ENCODE peak calls at places on chromosomes 13 and 19, in seven cellular contexts. B is K562, K is GM12878, C is GM12891, X is H1, F is HepG2, V is SK-N-SH. S is an unnamed sample.

GRCh38 chr19:58571575-58571947 is 1.6 kb downstream of the MZF1 start:
- DNase-seq in B (no peak), V (no peak), X (no peak), F (no peak), C (no peak), K (no peak), S (no peak)

GRCh38 chr13:79810671-79811070 is 329.7 kb downstream of the NDFIP2 start:
- DNase-seq in V (no peak), F (no peak), C (no peak), B (no peak), K (no peak), X (no peak), S (no peak)

GRCh38 chr19:53503126-53503525 is 34.8 kb upstream of the ZNF331 start:
- DNase-seq in V (no peak), C (no peak), K (no peak), F (no peak), B (no peak), X (no peak), S (no peak)

GRCh38 chr19:58361900-58362271 is 665 bp downstream of the ZNF497 start:
- DNase-seq in V (peak), K (no peak), C (peak), B (peak), F (peak), X (no peak), S (peak)

GRCh38 chr19:4449022-4449825 is 8.4 kb downstream of the UBXN6 start:
- DNase-seq in F (no peak), K (no peak), X (no peak), B (peak), C (peak), V (peak), S (no peak)

GRCh38 chr19:51799311-51799997 is 4.5 kb downstream of the FPR3 start:
- DNase-seq in B (peak), C (no peak), V (peak), K (no peak), X (no peak), F (peak), S (no peak)

GRCh38 chr19:6947745-6948144 is 60.4 kb downstream of the ADGRE1 start:
- DNase-seq in F (peak), C (peak), B (no peak), K (peak), X (no peak), V (no peak), S (peak)

GRCh38 chr13:42247883-42248282 is 24.1 kb upstream of the AKAP11 start:
- DNase-seq in C (no peak), K (no peak), V (no peak), F (no peak), X (no peak), B (no peak), S (no peak)

GRCh38 chr19:10891360-10892108 is 20.2 kb downstream of the CARM1 start:
- DNase-seq in B (no peak), K (no peak), X (no peak), F (no peak), V (no peak), C (no peak), S (no peak)

GRCh38 chr13:35785563-35786327 is 309.3 kb upstream of the MAB21L1 start:
- DNase-seq in B (no peak), F (no peak), K (no peak), C (no peak), X (no peak), V (peak), S (no peak)

GRCh38 chr19:45262570-45262969 is 11.5 kb downstream of the MARK4 start:
- DNase-seq in F (no peak), C (no peak), B (no peak), K (no peak), X (no peak), V (no peak), S (no peak)

GRCh38 chr13:80989770-80990169 is 648.8 kb upstream of the SPRY2 start:
- DNase-seq in F (no peak), X (no peak), V (no peak), B (no peak), K (no peak), C (no peak), S (no peak)

GRCh38 chr13:111906816-111907215 is 160.1 kb upstream of the SOX1 start:
- DNase-seq in V (no peak), X (peak), F (no peak), K (no peak), B (no peak), C (no peak), S (no peak)

GRCh38 chr19:46162731-46163130 is 14.7 kb downstream of the IGFL2 start:
- DNase-seq in V (no peak), F (no peak), C (no peak), B (no peak), X (no peak), K (no peak), S (no peak)

GRCh38 chr19:31350693-31351211 is 1.5 kb upstream of the TSHZ3 start:
- DNase-seq in X (peak), C (no peak), V (peak), B (peak), K (no peak), F (no peak), S (no peak)

GRCh38 chr13:80945328-80945727 is 604.4 kb upstream of the SPRY2 start:
- DNase-seq in B (no peak), K (no peak), F (peak), V (peak), X (no peak), C (no peak), S (no peak)

GRCh38 chr19:38734426-38735256 is 9.6 kb downstream of the CAPN12 start:
- DNase-seq in K (peak), B (no peak), X (no peak), V (no peak), C (no peak), F (no peak), S (no peak)

GRCh38 chr19:16931306-16931705 is 42.5 kb downstream of the F2RL3 start:
- DNase-seq in F (no peak), V (no peak), B (no peak), X (no peak), C (no peak), K (no peak), S (no peak)

GRCh38 chr13:112868308-112868707 is 100.7 kb upstream of the MCF2L start:
- DNase-seq in V (no peak), K (no peak), C (no peak), B (no peak), X (no peak), F (no peak), S (no peak)

GRCh38 chr19:35395762-35396199 is 24.9 kb downstream of the GPR42 start:
- DNase-seq in X (no peak), B (no peak), K (no peak), F (peak), V (peak), C (no peak), S (no peak)

GRCh38 chr19:17091758-17092333 is 16.3 kb downstream of the MYO9B start:
- DNase-seq in X (no peak), K (no peak), V (no peak), F (no peak), B (peak), C (peak), S (no peak)

GRCh38 chr19:35027851-35028599 is 2.2 kb upstream of the SCN1B start:
- DNase-seq in V (no peak), K (no peak), F (no peak), C (no peak), X (no peak), B (no peak), S (no peak)

GRCh38 chr13:26693749-26694463 is 66.7 kb downstream of the GPR12 start:
- DNase-seq in X (no peak), F (no peak), K (no peak), B (no peak), C (no peak), V (no peak), S (no peak)

GRCh38 chr19:45322744-45323281 is at the start of gene CKM:
- DNase-seq in C (no peak), V (no peak), F (no peak), B (no peak), K (no peak), X (no peak), S (no peak)

GRCh38 chr19:44757057-44757734 is 8.7 kb downstream of the BCL3 start:
- DNase-seq in C (no peak), K (no peak), B (peak), V (peak), F (no peak), X (peak), S (no peak)

GRCh38 chr19:55563261-55563690 is 17.4 kb downstream of the ZNF579 start:
- DNase-seq in B (no peak), K (no peak), X (no peak), C (no peak), V (peak), F (no peak), S (no peak)

GRCh38 chr13:97175041-97175440 is 47.1 kb upstream of the MBNL2 start:
- DNase-seq in X (no peak), C (no peak), B (no peak), V (no peak), K (no peak), F (no peak), S (no peak)

GRCh38 chr13:28557725-28558124 is 62.8 kb upstream of the FLT1 start:
- DNase-seq in B (no peak), X (no peak), K (no peak), F (no peak), C (no peak), V (no peak), S (no peak)

GRCh38 chr19:9705836-9706235 is 30.9 kb upstream of the ZNF562 start:
- DNase-seq in V (no peak), F (no peak), C (no peak), X (no peak), B (no peak), K (no peak), S (no peak)

GRCh38 chr19:45601524-45602522 is at the start of gene GPR4:
- DNase-seq in V (peak), K (no peak), X (peak), B (peak), C (no peak), F (no peak), S (no peak)

GRCh38 chr19:7529246-7529600 is 6.3 kb upstream of the PNPLA6 start:
- DNase-seq in B (no peak), X (no peak), F (no peak), V (no peak), C (no peak), K (no peak), S (no peak)

GRCh38 chr19:7391218-7391670 is 42.5 kb downstream of the ARHGEF18 start:
- DNase-seq in B (no peak), F (peak), X (no peak), C (no peak), V (no peak), K (no peak), S (no peak)

GRCh38 chr13:47135800-47136658 is 239.2 kb upstream of the HTR2A start:
- DNase-seq in C (no peak), K (no peak), B (no peak), V (no peak), X (no peak), F (no peak), S (no peak)

GRCh38 chr13:47134939-47135489 is 238.2 kb upstream of the HTR2A start:
- DNase-seq in C (no peak), K (no peak), F (no peak), V (no peak), X (no peak), B (no peak), S (no peak)

GRCh38 chr13:47136659-47136975 is 239.8 kb upstream of the HTR2A start:
- DNase-seq in V (no peak), X (no peak), B (no peak), K (no peak), F (no peak), C (no peak), S (no peak)

GRCh38 chr13:47133024-47133445 is 236.2 kb upstream of the HTR2A start:
- DNase-seq in B (no peak), C (no peak), F (no peak), X (no peak), V (no peak), K (no peak), S (no peak)
- TF ChIP-seq TAF1 in B (no peak), C (no peak), F (no peak), X (no peak), V (no peak), K (no peak), S (no peak)

GRCh38 chr13:93320942-93321341 is 94.3 kb downstream of the GPC6 start:
- DNase-seq in K (no peak), B (no peak), X (no peak), F (no peak), C (no peak), V (no peak), S (no peak)
- TF ChIP-seq POLR2AphosphoS5 in K (no peak), B (no peak), X (no peak), F (no peak), C (no peak), V (no peak), S (no peak)

DNA sequence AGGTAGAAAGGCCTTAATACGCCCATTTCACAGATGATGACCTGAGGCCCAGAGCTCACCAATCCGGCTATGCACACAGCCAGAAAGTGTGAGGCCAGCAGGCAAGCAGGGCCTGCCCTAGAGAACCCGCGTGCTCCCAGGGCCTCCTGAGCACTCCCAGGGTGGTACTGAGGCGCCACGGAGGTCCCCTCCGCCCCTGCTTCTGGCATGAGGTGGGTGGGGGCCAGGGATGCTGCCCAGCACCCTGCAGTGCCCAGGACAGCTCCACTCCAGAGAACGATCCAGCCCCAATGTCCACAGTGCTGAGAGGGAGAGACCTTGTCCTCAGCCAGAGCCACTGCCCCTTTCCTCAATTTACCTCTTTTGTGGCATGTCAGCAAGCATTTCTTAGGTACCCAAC is 13.9 kb downstream of the SGTA start:
- DNase-seq in X (no peak), K (no peak), C (no peak), F (no peak), B (no peak), V (no peak), S (no peak)
- TF ChIP-seq TAF1 in X (no peak), K (no peak), C (no peak), F (no peak), B (no peak), V (no peak), S (no peak)

GRCh38 chr13:105998233-105998550 is 537.3 kb downstream of the EFNB2 start:
- DNase-seq in B (no peak), C (no peak), V (no peak), F (no peak), X (no peak), K (no peak), S (no peak)

GRCh38 chr13:106008540-106008939 is 526.9 kb downstream of the EFNB2 start:
- DNase-seq in B (no peak), C (no peak), K (no peak), F (no peak), V (no peak), X (no peak), S (no peak)

GRCh38 chr13:106001443-106001842 is 534.0 kb downstream of the EFNB2 start:
- DNase-seq in X (no peak), B (no peak), C (no peak), F (no peak), K (no peak), V (no peak), S (no peak)

GRCh38 chr13:106007156-106007555 is 528.3 kb downstream of the EFNB2 start:
- DNase-seq in X (no peak), B (no peak), K (no peak), V (no peak), C (no peak), F (no peak), S (no peak)

DNA sequence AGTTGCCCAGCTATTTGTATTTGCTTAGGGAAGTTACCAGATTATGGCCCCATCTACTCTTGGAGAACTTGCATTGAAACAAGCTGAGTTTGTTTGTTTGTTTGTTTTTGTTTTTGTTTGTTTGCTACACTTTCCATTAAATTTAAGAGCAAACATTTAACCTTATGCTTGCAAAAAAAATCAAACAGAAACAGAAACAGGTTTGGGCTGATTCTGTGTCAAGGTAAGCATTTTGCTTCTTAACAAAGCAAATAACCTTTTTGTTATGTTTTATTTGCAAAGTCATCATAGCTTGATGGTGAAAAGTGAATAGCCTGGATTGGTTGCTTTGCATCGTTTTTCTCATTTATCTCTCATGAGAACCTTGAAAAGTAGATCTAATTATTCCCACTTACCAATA is 531.8 kb downstream of the EFNB2 start:
- DNase-seq in B (no peak), V (no peak), X (no peak), F (no peak), C (no peak), K (no peak), S (no peak)
- TF ChIP-seq POLR2AphosphoS5 in B (no peak), V (no peak), X (no peak), F (no peak), C (no peak), K (no peak), S (no peak)

GRCh38 chr13:61852116-61852515 is 436.5 kb upstream of the PCDH20 start:
- DNase-seq in B (no peak), C (no peak), K (no peak), V (no peak), F (no peak), X (no peak), S (no peak)

DNA sequence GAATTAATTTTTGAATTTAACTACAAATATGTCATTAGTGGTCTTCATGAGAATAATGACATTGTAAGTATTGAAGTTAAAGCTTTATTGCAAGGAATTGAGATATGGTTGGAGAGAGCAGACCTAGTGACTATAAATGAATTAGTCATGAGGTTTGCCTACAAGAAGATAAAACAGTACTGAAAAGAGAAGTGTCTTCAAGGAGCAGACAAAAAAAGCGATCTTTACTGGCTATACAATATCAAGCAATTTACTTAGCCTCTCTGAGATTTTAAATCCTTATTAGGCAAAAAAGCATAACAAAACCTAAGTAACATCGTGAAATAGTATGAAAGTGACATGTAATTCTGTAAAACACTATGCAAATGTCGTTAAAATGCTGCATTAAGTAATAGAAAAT is 435.1 kb upstream of the PCDH20 start:
- DNase-seq in V (no peak), B (no peak), F (no peak), K (no peak), C (no peak), X (no peak), S (no peak)
- TF ChIP-seq TAF1 in V (no peak), B (no peak), F (no peak), K (no peak), C (no peak), X (no peak), S (no peak)

DNA sequence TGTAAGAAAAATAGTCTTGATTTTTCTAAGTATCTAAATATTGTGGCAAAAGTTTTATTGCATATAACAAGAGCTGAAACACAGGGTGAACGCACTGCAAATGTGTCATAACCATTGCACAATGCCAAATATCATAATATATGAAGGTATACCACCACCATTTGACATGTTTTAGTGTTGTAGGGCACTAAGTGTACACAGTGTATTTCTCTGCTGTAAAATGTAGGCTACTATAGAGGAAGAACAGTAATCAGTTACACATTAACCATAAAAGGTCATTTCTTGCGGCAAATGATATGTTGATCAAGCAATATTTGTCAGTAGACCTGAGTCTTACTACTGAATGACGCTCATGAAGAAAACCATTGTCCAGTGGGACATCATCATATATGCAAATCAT is 18.3 kb upstream of the KLF5 start:
- DNase-seq in B (no peak), K (no peak), C (no peak), V (no peak), F (peak), X (no peak), S (no peak)
- TF ChIP-seq POLR2AphosphoS5 in B (no peak), K (no peak), C (no peak), V (no peak), F (no peak), X (no peak), S (no peak)

GRCh38 chr19:33384983-33385382 is 11.5 kb downstream of the CEBPG start:
- DNase-seq in B (no peak), C (no peak), X (no peak), K (no peak), V (no peak), F (no peak), S (no peak)

GRCh38 chr19:33385956-33386355 is 12.4 kb downstream of the CEBPG start:
- DNase-seq in C (no peak), K (no peak), X (no peak), B (no peak), V (no peak), F (no peak), S (no peak)

GRCh38 chr19:33388231-33388816 is 14.8 kb downstream of the CEBPG start:
- DNase-seq in B (no peak), V (peak), F (no peak), C (peak), K (no peak), X (no peak), S (peak)

GRCh38 chr19:33387351-33388230 is 14.1 kb downstream of the CEBPG start:
- DNase-seq in V (no peak), C (no peak), K (no peak), B (no peak), F (no peak), X (no peak), S (no peak)

DNA sequence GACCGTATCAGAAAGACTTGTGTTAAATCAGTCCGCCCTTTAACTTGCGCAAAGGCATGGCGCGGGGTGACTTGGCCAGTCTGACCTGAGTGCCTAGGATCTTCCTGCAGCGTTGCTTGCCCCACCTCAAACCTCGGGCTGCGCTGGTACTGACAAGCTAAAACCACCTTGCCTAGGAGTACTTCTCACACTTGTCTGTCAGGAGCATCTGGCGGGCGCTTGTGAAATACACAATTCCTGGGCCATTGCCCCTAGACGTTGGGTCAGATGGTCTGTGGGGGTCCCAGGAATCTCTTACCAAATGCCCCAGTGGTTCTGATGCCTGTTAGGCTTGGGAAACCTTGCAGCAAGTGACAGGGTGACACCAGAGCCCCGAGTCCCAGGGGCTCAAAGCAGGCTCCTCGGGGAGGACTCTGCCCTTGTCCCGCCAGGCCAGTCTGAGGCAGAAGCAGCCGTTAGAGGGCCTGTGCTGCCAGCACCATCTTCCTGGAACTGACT is 12.9 kb downstream of the CEBPG start:
- DNase-seq in F (no peak), B (no peak), K (no peak), C (no peak), V (no peak), X (no peak), S (no peak)
- TF ChIP-seq TAF1 in F (no peak), B (no peak), K (no peak), C (no peak), V (no peak), X (no peak), S (no peak)